ENCODE peak calls at places on chromosomes 5 and 9, in nine cellular contexts. A is stimulated activated CD8-positive, alpha-beta memory T cell treated with anti-CD3 and anti-CD28 coated beads, Interleukin-7, amount 100 ng/mL, for 24 hours; Z is fibroblast of mammary gland; W is activated T-cell treated with anti-CD3 and anti-CD28 coated beads, Interleukin-2, amount 50 U/mL, for 72 hours; V is astrocyte of the spinal cord; G is CD4-positive, alpha-beta T cell; E is brain pericyte; T is NCI-H510A treated with DMSO at 0.1 percent for 48 hours; K is left lobe of liver. H is an unnamed sample.

GRCh38 chr9:36862206-36863145 is 171.6 kb downstream of the PAX5 start:
- DNase-seq in A (no peak), Z (peak), W (no peak), V (peak), G (no peak), E (no peak), T (no peak), K (no peak), H (no peak)

GRCh38 chr5:138659121-138659520 is 83.9 kb upstream of the HSPA9 start:
- DNase-seq in A (no peak), Z (no peak), W (no peak), V (no peak), G (no peak), E (no peak), T (no peak), K (no peak), H (no peak)

GRCh38 chr5:77486344-77486962 is 5.7 kb downstream of the WDR41 start:
- DNase-seq in A (no peak), Z (no peak), W (no peak), V (no peak), G (no peak), E (no peak), T (peak), K (no peak), H (no peak)

GRCh38 chr5:3594514-3595101 is 1.0 kb upstream of the IRX1 start:
- DNase-seq in A (no peak), Z (peak), W (no peak), V (peak), G (no peak), E (no peak), T (no peak), K (no peak), H (no peak)

GRCh38 chr9:18393340-18394130 is 80.4 kb upstream of the ADAMTSL1 start:
- DNase-seq in A (no peak), Z (peak), W (no peak), V (peak), G (no peak), E (peak), T (peak), K (no peak), H (no peak)

GRCh38 chr9:34428325-34428958 is 29.9 kb downstream of the FAM219A start:
- DNase-seq in A (no peak), Z (no peak), W (no peak), V (peak), G (no peak), E (peak), T (no peak), K (peak), H (no peak)

GRCh38 chr5:122311888-122312669 is at the start of gene SNCAIP:
- DNase-seq in A (no peak), Z (peak), W (no peak), V (peak), G (no peak), E (no peak), T (peak), K (peak), H (no peak)

GRCh38 chr9:8628771-8629170 is 829.2 kb upstream of the DMAC1 start:
- DNase-seq in A (no peak), Z (no peak), W (no peak), V (no peak), G (no peak), E (no peak), T (no peak), K (no peak), H (no peak)

GRCh38 chr5:140310434-140310833 is 7.5 kb upstream of the PFDN1 start:
- DNase-seq in A (no peak), Z (no peak), W (no peak), V (no peak), G (no peak), E (no peak), T (no peak), K (no peak), H (peak)

GRCh38 chr5:1762121-1762877 is 37.3 kb downstream of the MRPL36 start:
- DNase-seq in A (no peak), Z (no peak), W (no peak), V (no peak), G (no peak), E (no peak), T (no peak), K (peak), H (no peak)

GRCh38 chr5:53478411-53479044 is 1.9 kb upstream of the FST start:
- DNase-seq in A (no peak), Z (peak), W (peak), V (peak), G (no peak), E (no peak), T (peak), K (peak), H (peak)

GRCh38 chr5:37043693-37044092 is 167.1 kb downstream of the NIPBL start:
- DNase-seq in A (no peak), Z (no peak), W (no peak), V (peak), G (no peak), E (no peak), T (no peak), K (no peak), H (peak)

GRCh38 chr9:17930091-17930490 is 351.2 kb downstream of the SH3GL2 start:
- DNase-seq in A (no peak), Z (no peak), W (no peak), V (no peak), G (no peak), E (no peak), T (no peak), K (no peak), H (no peak)

H was measured in AML-193.